ENCODE peak calls at places on chromosomes 13 and 19, in four cellular contexts. H is kidney glomerular epithelial cell; G is skeletal muscle cell; X is activated naive CD4-positive, alpha-beta T cell treated with anti-CD3 and anti-CD28 coated beads, Interleukin-2, amount 50 U/mL, for 16 hours. M is an unnamed sample.

GRCh38 chr13:97121894-97122293 is 100.2 kb upstream of the MBNL2 start:
- DNase-seq in H (no peak), G (no peak), X (no peak), M (no peak)

GRCh38 chr13:110475117-110475516 is 86.4 kb downstream of the RAB20 start:
- DNase-seq in H (no peak), G (no peak), X (no peak), M (no peak)

GRCh38 chr13:50613356-50613831 is 230.1 kb downstream of the DLEU7 start:
- DNase-seq in H (no peak), G (no peak), X (no peak), M (no peak)

GRCh38 chr19:4455742-4456565 is 1.6 kb downstream of the UBXN6 start:
- DNase-seq in H (peak; percentile 86), G (peak; percentile 73), X (no peak), M (peak; percentile 30)

GRCh38 chr13:59906413-59907027 is 257.2 kb downstream of the DIAPH3 start:
- DNase-seq in H (peak; percentile 31), G (no peak), X (no peak), M (no peak)

GRCh38 chr19:38629568-38629967 is 10.6 kb downstream of the EIF3K start:
- DNase-seq in H (no peak), G (no peak), X (no peak), M (no peak)

GRCh38 chr13:108227651-108228272 is 9.6 kb downstream of the ABHD13 start:
- DNase-seq in H (peak; percentile 36), G (no peak), X (no peak), M (no peak)

GRCh38 chr19:39401549-39402416 is 4.9 kb upstream of the ZFP36 start:
- DNase-seq in H (peak; percentile 48), G (peak; percentile 72), X (peak; percentile 75), M (no peak)

GRCh38 chr19:48999481-49000325 is 6.0 kb downstream of the RUVBL2 start:
- DNase-seq in H (peak; percentile 47), G (no peak), X (peak; percentile 68), M (peak; percentile 11)

GRCh38 chr13:77422724-77423123 is 95.8 kb upstream of the MYCBP2 start:
- DNase-seq in H (no peak), G (no peak), X (no peak), M (no peak)

GRCh38 chr13:97319088-97319487 is 97.0 kb downstream of the MBNL2 start:
- DNase-seq in H (no peak), G (no peak), X (no peak), M (no peak)

GRCh38 chr13:73938375-73939070 is 195.7 kb downstream of the KLF12 start:
- DNase-seq in H (peak; percentile 73), G (peak; percentile 84), X (no peak), M (no peak)

GRCh38 chr13:30690282-30691188 is 44.8 kb upstream of the ALOX5AP start:
- DNase-seq in H (no peak), G (peak; percentile 98), X (no peak), M (no peak)

GRCh38 chr13:31352467-31352866 is 152.7 kb downstream of the B3GLCT start:
- DNase-seq in H (no peak), G (no peak), X (no peak), M (no peak)

GRCh38 chr19:47093841-47094240 is 19.7 kb downstream of the ZC3H4 start:
- DNase-seq in H (no peak), G (no peak), X (no peak), M (no peak)

GRCh38 chr13:106367361-106367781 is 168.1 kb downstream of the EFNB2 start:
- DNase-seq in H (no peak), G (no peak), X (no peak), M (no peak)

GRCh38 chr13:96003304-96003703 is 49.9 kb downstream of the UGGT2 start:
- DNase-seq in H (no peak), G (no peak), X (no peak), M (no peak)

GRCh38 chr13:40776681-40777165 is 5.7 kb upstream of the MRPS31 start:
- DNase-seq in H (no peak), G (no peak), X (peak; percentile 60), M (no peak)

GRCh38 chr19:15595069-15595468 is 19.9 kb upstream of the CYP4F8 start:
- DNase-seq in H (no peak), G (no peak), X (no peak), M (no peak)

GRCh38 chr19:43316591-43317319 is 36.7 kb upstream of the CD177 start:
- DNase-seq in H (no peak), G (no peak), X (no peak), M (no peak)

GRCh38 chr13:34611678-34612077 is 330.4 kb upstream of the NBEA start:
- DNase-seq in H (no peak), G (no peak), X (no peak), M (no peak)

GRCh38 chr19:4414800-4415251 is 12.4 kb downstream of the CHAF1A start:
- DNase-seq in H (no peak), G (no peak), X (no peak), M (no peak)

GRCh38 chr19:14433454-14434156 is 499 bp downstream of the PKN1 start:
- DNase-seq in H (peak; percentile 18), G (no peak), X (peak; percentile 56), M (no peak)

GRCh38 chr19:42965204-42965603 is 28.2 kb upstream of the PSG7 start:
- DNase-seq in H (no peak), G (peak; percentile 11), X (no peak), M (no peak)

GRCh38 chr13:31072041-31072440 is 89.7 kb downstream of the HSPH1 start:
- DNase-seq in H (no peak), G (peak; percentile 19), X (no peak), M (no peak)

GRCh38 chr19:35879770-35880317 is 11.5 kb downstream of the APLP1 start:
- DNase-seq in H (peak; percentile 79), G (peak; percentile 60), X (peak; percentile 73), M (peak; percentile 38)

GRCh38 chr13:46122304-46122703 is 17.5 kb upstream of the CPB2 start:
- DNase-seq in H (no peak), G (no peak), X (no peak), M (no peak)

GRCh38 chr19:17495639-17496265 is 15.7 kb upstream of the PGLS start:
- DNase-seq in H (no peak), G (no peak), X (no peak), M (no peak)

GRCh38 chr19:55605637-55606470 is at the start of gene ZNF865:
- DNase-seq in H (peak; percentile 88), G (peak; percentile 61), X (peak; percentile 69), M (no peak)

GRCh38 chr13:102399791-102400618 is 1.8 kb downstream of the FGF14 start:
- DNase-seq in H (peak; percentile 7), G (no peak), X (peak; percentile 17), M (peak; percentile 7)

GRCh38 chr19:33492951-33493350 is 28.6 kb downstream of the PEPD start:
- DNase-seq in H (no peak), G (no peak), X (no peak), M (no peak)

GRCh38 chr19:44748426-44749254 is at the start of gene BCL3:
- DNase-seq in H (no peak), G (no peak), X (peak; percentile 48), M (no peak)

GRCh38 chr13:103471896-103472295 is 405.7 kb upstream of the SLC10A2 start:
- DNase-seq in H (no peak), G (no peak), X (no peak), M (no peak)

GRCh38 chr19:42693760-42694350 is 46.4 kb downstream of the PSG3 start:
- DNase-seq in H (peak; percentile 33), G (no peak), X (no peak), M (no peak)

GRCh38 chr19:14004619-14005380 is 1.3 kb downstream of the RFX1 start:
- DNase-seq in H (no peak), G (no peak), X (no peak), M (peak; percentile 56)

M was measured in amygdala.